ENCODE peak calls at places on chromosomes 3 and 15, in six cellular contexts. O is retina, R is Kasumi-1, V is mesendoderm, P is osteocyte, E is trophoblast cell. T is an unnamed sample.

GRCh38 chr15:89129123-89129815 is 41.0 kb downstream of the ABHD2 start:
- DNase-seq in E (peak), O (peak), R (no peak), V (peak), P (no peak), T (peak)

GRCh38 chr3:184737641-184738518 is 26.0 kb upstream of the MAGEF1 start:
- DNase-seq in O (no peak), V (no peak), E (peak), P (no peak), R (no peak), T (no peak)

GRCh38 chr15:42504631-42505030 is 9.2 kb downstream of the SNAP23 start:
- DNase-seq in E (no peak), O (no peak), V (no peak), P (no peak), R (no peak), T (no peak)

GRCh38 chr15:79811406-79812405 is 85.1 kb downstream of the MTHFS start:
- DNase-seq in P (no peak), E (no peak), V (no peak), R (no peak), O (no peak), T (no peak)

GRCh38 chr15:57037548-57037947 is 119.1 kb downstream of the TCF12 start:
- DNase-seq in R (no peak), E (no peak), V (no peak), P (no peak), O (no peak), T (no peak)

GRCh38 chr15:35123743-35124142 is 38.6 kb upstream of the NANOGP8 start:
- DNase-seq in P (no peak), R (no peak), O (no peak), V (no peak), E (no peak), T (peak)

GRCh38 chr15:74791667-74792066 is 9.8 kb downstream of the CSK start:
- DNase-seq in O (no peak), V (no peak), E (no peak), P (no peak), R (no peak), T (no peak)

GRCh38 chr3:152915695-152916094 is 80.8 kb downstream of the P2RY1 start:
- DNase-seq in E (no peak), O (no peak), R (no peak), V (peak), P (no peak), T (no peak)

GRCh38 chr3:66326340-66326739 is 105.5 kb downstream of the SLC25A26 start:
- DNase-seq in R (no peak), P (no peak), E (no peak), V (no peak), O (no peak), T (no peak)

GRCh38 chr3:82462977-82463376 is 701.5 kb upstream of the GBE1 start:
- DNase-seq in O (no peak), E (no peak), R (peak), P (no peak), V (no peak), T (no peak)

GRCh38 chr3:89578253-89578529 is 470.8 kb downstream of the EPHA3 start:
- DNase-seq in V (peak), R (no peak), P (no peak), E (no peak), O (no peak), T (no peak)

GRCh38 chr15:73851679-73852078 is 21.7 kb upstream of the TBC1D21 start:
- DNase-seq in R (peak), E (peak), P (no peak), O (no peak), V (peak), T (peak)

GRCh38 chr3:71430941-71431552 is 152.5 kb downstream of the FOXP1 start:
- DNase-seq in V (peak), O (no peak), P (no peak), R (no peak), E (peak), T (no peak)